ENCODE peak calls at places on chromosomes 12 and 14, in ten cellular contexts. One of them, this sample, is unnamed.

GRCh38 chr12:109731231-109731731 is 17.7 kb downstream of the FAM222A start:
- DNase-seq in lung: no peak
- DNase-seq in transverse colon: no peak
- DNase-seq in HepG2: no peak
- DNase-seq in H7: no peak
- DNase-seq in A673: no peak
- DNase-seq in astrocyte: no peak
- DNase-seq in left ventricle myocardium inferior: peak
- DNase-seq in PC-3: no peak
- DNase-seq in OCI-LY7: no peak
- DNase-seq in this sample: no peak

GRCh38 chr14:60184597-60185555 is 19.7 kb upstream of the DHRS7 start:
- DNase-seq in PC-3: no peak
- DNase-seq in transverse colon: no peak
- DNase-seq in astrocyte: no peak
- DNase-seq in A673: peak
- DNase-seq in H7: no peak
- DNase-seq in OCI-LY7: peak
- DNase-seq in left ventricle myocardium inferior: no peak
- DNase-seq in lung: no peak
- DNase-seq in HepG2: no peak
- DNase-seq in this sample: no peak

GRCh38 chr14:29805415-29806123 is 122.1 kb downstream of the PRKD1 start:
- DNase-seq in H7: no peak
- DNase-seq in OCI-LY7: no peak
- DNase-seq in A673: peak
- DNase-seq in astrocyte: peak
- DNase-seq in PC-3: peak
- DNase-seq in HepG2: no peak
- DNase-seq in left ventricle myocardium inferior: peak
- DNase-seq in transverse colon: peak
- DNase-seq in lung: peak
- DNase-seq in this sample: no peak

GRCh38 chr12:124745891-124746570 is 117.6 kb downstream of the SCARB1 start:
- DNase-seq in H7: peak
- DNase-seq in HepG2: peak
- DNase-seq in A673: peak
- DNase-seq in lung: peak
- DNase-seq in transverse colon: peak
- DNase-seq in left ventricle myocardium inferior: peak
- DNase-seq in astrocyte: peak
- DNase-seq in PC-3: peak
- DNase-seq in OCI-LY7: no peak
- DNase-seq in this sample: no peak

GRCh38 chr14:64698899-64699298 is 5.3 kb upstream of the PLEKHG3 start:
- DNase-seq in HepG2: no peak
- DNase-seq in A673: no peak
- DNase-seq in H7: peak
- DNase-seq in transverse colon: peak
- DNase-seq in left ventricle myocardium inferior: no peak
- DNase-seq in PC-3: peak
- DNase-seq in astrocyte: no peak
- DNase-seq in lung: no peak
- DNase-seq in OCI-LY7: no peak
- DNase-seq in this sample: no peak

GRCh38 chr12:107457536-107457935 is 228.1 kb upstream of the PWP1 start:
- DNase-seq in lung: no peak
- DNase-seq in A673: no peak
- DNase-seq in PC-3: no peak
- DNase-seq in transverse colon: no peak
- DNase-seq in H7: no peak
- DNase-seq in OCI-LY7: no peak
- DNase-seq in left ventricle myocardium inferior: no peak
- DNase-seq in HepG2: no peak
- DNase-seq in astrocyte: no peak
- DNase-seq in this sample: no peak

GRCh38 chr12:25994252-25994651 is 35.8 kb downstream of the RASSF8 start:
- DNase-seq in left ventricle myocardium inferior: no peak
- DNase-seq in lung: no peak
- DNase-seq in PC-3: peak
- DNase-seq in transverse colon: no peak
- DNase-seq in H7: no peak
- DNase-seq in OCI-LY7: no peak
- DNase-seq in A673: no peak
- DNase-seq in HepG2: no peak
- DNase-seq in astrocyte: peak
- DNase-seq in this sample: no peak

GRCh38 chr12:46702581-46703344 is 123.0 kb downstream of the SLC38A4 start:
- DNase-seq in PC-3: no peak
- DNase-seq in astrocyte: peak
- DNase-seq in HepG2: no peak
- DNase-seq in left ventricle myocardium inferior: no peak
- DNase-seq in transverse colon: no peak
- DNase-seq in A673: no peak
- DNase-seq in OCI-LY7: no peak
- DNase-seq in H7: no peak
- DNase-seq in lung: no peak
- DNase-seq in this sample: no peak

GRCh38 chr14:78985668-78986073 is 815.5 kb downstream of the NRXN3 start:
- DNase-seq in lung: no peak
- DNase-seq in HepG2: no peak
- DNase-seq in PC-3: no peak
- DNase-seq in transverse colon: no peak
- DNase-seq in astrocyte: peak
- DNase-seq in H7: peak
- DNase-seq in OCI-LY7: no peak
- DNase-seq in A673: peak
- DNase-seq in left ventricle myocardium inferior: no peak
- DNase-seq in this sample: no peak

DNA sequence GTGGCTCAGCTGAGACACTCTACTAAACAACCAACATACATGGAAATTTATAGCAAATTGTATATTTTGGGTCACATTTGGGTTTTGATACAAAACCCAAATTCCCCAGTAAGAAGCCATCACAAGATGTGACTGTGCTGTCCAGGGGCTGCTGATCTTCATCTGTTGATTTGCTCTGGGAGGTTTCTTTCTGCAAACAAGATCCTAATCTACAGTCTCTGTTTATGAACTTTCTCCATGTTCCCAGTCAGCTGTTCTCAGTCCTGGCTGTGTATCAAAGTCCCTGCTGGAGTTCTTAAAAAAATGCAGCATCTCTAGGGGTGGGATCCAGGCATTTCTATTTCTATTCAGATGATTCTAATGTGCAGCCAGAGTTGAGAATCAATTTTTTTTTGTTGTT is 85.1 kb downstream of the ATP23 start:
- DNase-seq in HepG2: no peak
- DNase-seq in astrocyte: no peak
- DNase-seq in OCI-LY7: no peak
- DNase-seq in lung: no peak
- DNase-seq in left ventricle myocardium inferior: no peak
- DNase-seq in A673: no peak
- DNase-seq in transverse colon: no peak
- DNase-seq in PC-3: no peak
- DNase-seq in H7: no peak
- DNase-seq in this sample: no peak
- H3K4me3 ChIP-seq in HepG2: no peak
- H3K4me3 ChIP-seq in astrocyte: no peak
- H3K4me3 ChIP-seq in OCI-LY7: no peak
- H3K4me3 ChIP-seq in lung: no peak
- H3K4me3 ChIP-seq in left ventricle myocardium inferior: no peak
- H3K4me3 ChIP-seq in A673: no peak
- H3K4me3 ChIP-seq in transverse colon: no peak
- H3K4me3 ChIP-seq in PC-3: no peak
- H3K4me3 ChIP-seq in H7: no peak
- H3K4me3 ChIP-seq in this sample: no peak

DNA sequence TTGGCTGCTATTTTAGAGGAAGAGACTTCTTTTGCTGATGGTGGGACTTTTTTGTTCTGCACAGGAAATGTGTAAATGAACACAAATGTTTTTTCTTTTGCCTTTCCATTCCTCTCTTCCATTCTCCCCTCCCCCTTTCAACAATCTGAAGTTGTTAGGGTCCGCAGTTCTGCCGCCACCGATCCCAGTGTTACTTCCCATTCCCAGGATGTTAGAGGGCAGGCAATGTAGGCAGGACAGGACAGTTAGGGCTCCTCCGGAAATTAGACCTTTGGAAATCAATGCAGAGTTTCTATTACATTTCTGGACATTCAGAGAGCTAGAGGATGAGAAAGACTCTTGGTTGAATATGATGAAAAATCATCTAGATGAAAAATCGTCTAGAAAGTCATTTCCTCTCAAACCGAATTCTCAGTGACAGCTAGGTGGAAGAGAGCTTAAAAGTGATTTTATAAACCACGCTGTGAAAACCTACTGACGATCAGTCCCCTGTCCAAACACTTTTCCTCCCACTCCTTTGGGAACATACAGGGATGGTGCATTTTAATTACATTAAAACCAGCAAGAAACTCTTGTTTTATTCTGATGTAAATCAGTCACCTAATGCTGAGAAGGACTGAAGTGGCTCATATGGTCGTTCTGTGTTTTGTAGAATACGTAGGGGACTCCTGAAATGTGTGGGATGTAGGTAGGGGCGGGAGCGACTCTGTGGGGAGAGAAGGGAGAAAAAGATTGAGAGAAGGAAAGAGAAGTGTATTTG is 17.9 kb downstream of the FOXG1 start:
- DNase-seq in transverse colon: no peak
- DNase-seq in PC-3: no peak
- DNase-seq in A673: no peak
- DNase-seq in lung: no peak
- DNase-seq in H7: peak
- DNase-seq in OCI-LY7: no peak
- DNase-seq in HepG2: no peak
- DNase-seq in astrocyte: no peak
- DNase-seq in left ventricle myocardium inferior: no peak
- DNase-seq in this sample: no peak
- H3K4me3 ChIP-seq in transverse colon: no peak
- H3K4me3 ChIP-seq in PC-3: no peak
- H3K4me3 ChIP-seq in A673: no peak
- H3K4me3 ChIP-seq in lung: no peak
- H3K4me3 ChIP-seq in H7: peak
- H3K4me3 ChIP-seq in OCI-LY7: no peak
- H3K4me3 ChIP-seq in HepG2: no peak
- H3K4me3 ChIP-seq in astrocyte: peak
- H3K4me3 ChIP-seq in left ventricle myocardium inferior: peak
- H3K4me3 ChIP-seq in this sample: no peak

GRCh38 chr14:102684276-102684663 is 91.8 kb downstream of the RCOR1 start:
- DNase-seq in A673: no peak
- DNase-seq in HepG2: peak
- DNase-seq in astrocyte: no peak
- DNase-seq in PC-3: no peak
- DNase-seq in lung: no peak
- DNase-seq in H7: no peak
- DNase-seq in transverse colon: no peak
- DNase-seq in left ventricle myocardium inferior: no peak
- DNase-seq in OCI-LY7: no peak
- DNase-seq in this sample: no peak

GRCh38 chr14:102688290-102688689 is 89.0 kb upstream of the TRAF3 start:
- DNase-seq in lung: peak
- DNase-seq in H7: no peak
- DNase-seq in transverse colon: no peak
- DNase-seq in astrocyte: no peak
- DNase-seq in left ventricle myocardium inferior: no peak
- DNase-seq in HepG2: no peak
- DNase-seq in PC-3: no peak
- DNase-seq in OCI-LY7: no peak
- DNase-seq in A673: no peak
- DNase-seq in this sample: no peak

GRCh38 chr14:102678394-102678793 is 85.9 kb downstream of the RCOR1 start:
- DNase-seq in OCI-LY7: no peak
- DNase-seq in HepG2: no peak
- DNase-seq in PC-3: no peak
- DNase-seq in transverse colon: no peak
- DNase-seq in left ventricle myocardium inferior: no peak
- DNase-seq in lung: no peak
- DNase-seq in A673: no peak
- DNase-seq in H7: no peak
- DNase-seq in astrocyte: no peak
- DNase-seq in this sample: no peak

GRCh38 chr14:102686176-102686801 is 91.0 kb upstream of the TRAF3 start:
- DNase-seq in OCI-LY7: no peak
- DNase-seq in HepG2: no peak
- DNase-seq in astrocyte: no peak
- DNase-seq in left ventricle myocardium inferior: no peak
- DNase-seq in lung: no peak
- DNase-seq in H7: no peak
- DNase-seq in PC-3: no peak
- DNase-seq in A673: no peak
- DNase-seq in transverse colon: no peak
- DNase-seq in this sample: no peak

DNA sequence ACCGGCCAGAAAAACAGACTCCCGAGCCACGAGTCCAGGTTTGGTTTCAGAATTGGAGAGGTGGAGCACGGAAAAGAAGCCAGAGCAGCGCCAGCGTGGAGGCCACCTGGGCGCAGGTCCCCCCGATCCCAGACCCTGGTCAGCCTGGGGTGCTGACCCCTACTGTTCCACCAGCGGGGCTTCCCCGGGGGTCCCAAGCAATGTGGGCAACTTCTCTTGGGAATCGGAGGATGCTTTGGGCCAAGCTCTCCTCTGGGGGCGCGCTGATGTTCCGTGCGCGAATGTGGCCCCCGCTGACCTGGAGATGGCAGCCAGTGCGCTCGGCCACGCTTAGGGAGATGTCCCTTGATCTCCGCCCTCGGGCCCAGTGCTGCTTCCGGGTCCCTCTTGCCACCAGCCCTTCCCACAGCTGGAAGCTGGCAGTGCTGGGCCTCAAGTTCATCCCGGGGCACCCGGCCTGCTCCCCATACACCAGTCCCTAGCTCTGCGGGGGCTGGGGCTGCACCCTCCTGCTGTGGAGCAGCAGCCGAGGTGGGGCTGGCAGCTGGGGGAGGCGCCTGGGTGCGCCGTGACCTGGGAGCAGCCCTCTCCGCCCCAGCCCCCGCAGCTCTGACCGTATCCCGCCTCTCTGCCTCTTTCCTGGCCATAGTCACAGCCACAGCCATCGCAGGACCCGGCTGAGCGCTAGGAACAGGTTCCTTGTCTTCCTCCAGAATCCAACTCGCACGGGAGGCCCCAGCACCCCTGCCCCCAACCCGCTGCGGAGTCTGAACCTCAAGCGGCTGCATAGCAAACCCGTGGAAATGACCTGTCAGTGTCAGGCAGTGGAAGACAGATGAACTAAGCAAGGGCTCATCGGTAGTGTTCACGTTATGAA is 91.2 kb downstream of the RCOR1 start:
- DNase-seq in transverse colon: peak
- DNase-seq in left ventricle myocardium inferior: no peak
- DNase-seq in lung: no peak
- DNase-seq in HepG2: peak
- DNase-seq in astrocyte: no peak
- DNase-seq in PC-3: no peak
- DNase-seq in H7: peak
- DNase-seq in OCI-LY7: no peak
- DNase-seq in A673: no peak
- DNase-seq in this sample: no peak
- H3K4me3 ChIP-seq in transverse colon: peak
- H3K4me3 ChIP-seq in left ventricle myocardium inferior: no peak
- H3K4me3 ChIP-seq in lung: no peak
- H3K4me3 ChIP-seq in HepG2: peak
- H3K4me3 ChIP-seq in astrocyte: no peak
- H3K4me3 ChIP-seq in PC-3: no peak
- H3K4me3 ChIP-seq in H7: no peak
- H3K4me3 ChIP-seq in OCI-LY7: no peak
- H3K4me3 ChIP-seq in A673: no peak
- H3K4me3 ChIP-seq in this sample: no peak

GRCh38 chr12:108714866-108715265 is 16.5 kb downstream of the CORO1C start:
- DNase-seq in left ventricle myocardium inferior: no peak
- DNase-seq in transverse colon: no peak
- DNase-seq in A673: no peak
- DNase-seq in H7: no peak
- DNase-seq in HepG2: no peak
- DNase-seq in lung: no peak
- DNase-seq in PC-3: no peak
- DNase-seq in OCI-LY7: no peak
- DNase-seq in astrocyte: no peak
- DNase-seq in this sample: no peak
- H3K4me3 ChIP-seq in left ventricle myocardium inferior: no peak
- H3K4me3 ChIP-seq in transverse colon: no peak
- H3K4me3 ChIP-seq in A673: no peak
- H3K4me3 ChIP-seq in H7: no peak
- H3K4me3 ChIP-seq in HepG2: no peak
- H3K4me3 ChIP-seq in lung: no peak
- H3K4me3 ChIP-seq in PC-3: no peak
- H3K4me3 ChIP-seq in OCI-LY7: no peak
- H3K4me3 ChIP-seq in astrocyte: no peak
- H3K4me3 ChIP-seq in this sample: peak

This sample was measured in GM12864.